ENCODE peak calls at places on chromosomes 7 and 10, in six cellular contexts. Y is cardiac fibroblast; Q is spleen; I is astrocyte of the cerebellum; C is stimulated activated CD4-positive, alpha-beta T cell treated with anti-CD3 and anti-CD28 coated beads, Interleukin-4, amount 100 ng/mL, for 1 hour; G is activated gamma-delta T cell treated with Interleukin-2 at 50 U/mL for 16 hours. K is an unnamed sample.

GRCh38 chr10:48509061-48509772 is 95.7 kb downstream of the ARHGAP22 start:
- DNase-seq in G (no peak), Q (no peak), Y (no peak), I (no peak), C (no peak), K (no peak)

GRCh38 chr7:36736827-36737211 is 12.5 kb upstream of the AOAH start:
- DNase-seq in C (no peak), I (no peak), Q (peak), Y (no peak), G (no peak), K (no peak)

GRCh38 chr7:151517601-151518104 is 2.0 kb downstream of the RHEB start:
- DNase-seq in C (no peak), Y (peak), I (no peak), Q (no peak), G (no peak), K (no peak)

GRCh38 chr7:20407585-20408466 is 77.1 kb downstream of the ITGB8 start:
- DNase-seq in I (no peak), Q (no peak), G (no peak), Y (peak), C (no peak), K (peak)

GRCh38 chr7:94169682-94170081 is 165.5 kb upstream of the BET1 start:
- DNase-seq in I (no peak), G (no peak), Y (no peak), C (no peak), Q (no peak), K (no peak)

GRCh38 chr7:100467638-100468373 is 3.7 kb upstream of the SPACDR start:
- DNase-seq in G (no peak), Y (no peak), I (no peak), C (no peak), Q (peak), K (no peak)

GRCh38 chr10:97891497-97892167 is 42.0 kb downstream of the GOLGA7B start:
- DNase-seq in Q (peak), C (no peak), I (no peak), Y (no peak), G (no peak), K (no peak)

GRCh38 chr10:120586471-120586872 is 129.4 kb downstream of the PLPP4 start:
- DNase-seq in I (peak), G (no peak), Y (peak), Q (no peak), C (no peak), K (no peak)

GRCh38 chr7:153432056-153432455 is 620.1 kb upstream of the DPP6 start:
- DNase-seq in Y (no peak), I (no peak), G (no peak), C (no peak), Q (no peak), K (no peak)

GRCh38 chr7:157723205-157723604 is 386.4 kb downstream of the DNAJB6 start:
- DNase-seq in Y (no peak), C (no peak), Q (no peak), I (no peak), G (no peak), K (no peak)

GRCh38 chr10:68155615-68156205 is 46.4 kb downstream of the MYPN start:
- DNase-seq in Q (no peak), I (no peak), C (no peak), Y (peak), G (no peak), K (no peak)

GRCh38 chr7:111438369-111439289 is 123.7 kb downstream of the IMMP2L start:
- DNase-seq in G (no peak), Q (no peak), C (no peak), I (peak), Y (peak), K (no peak)

GRCh38 chr10:82668266-82668665 is 793.3 kb downstream of the NRG3 start:
- DNase-seq in C (no peak), I (no peak), Y (peak), G (no peak), Q (no peak), K (no peak)

GRCh38 chr10:44975487-44976331 is 2.9 kb downstream of the DEPP1 start:
- DNase-seq in Y (peak), Q (peak), C (no peak), G (no peak), I (no peak), K (peak)

GRCh38 chr7:86645174-86645566 is 1.5 kb downstream of the GRM3 start:
- DNase-seq in G (no peak), Y (no peak), Q (no peak), I (no peak), C (no peak), K (no peak)

GRCh38 chr7:115827305-115828045 is 203.1 kb downstream of the TFEC start:
- DNase-seq in I (no peak), C (no peak), Q (no peak), Y (no peak), G (no peak), K (no peak)

GRCh38 chr7:116571037-116571436 is 46.2 kb downstream of the CAV1 start:
- DNase-seq in G (no peak), Y (peak), Q (no peak), C (no peak), I (peak), K (no peak)

GRCh38 chr7:141511370-141512335 is 39.6 kb upstream of the AGK start:
- DNase-seq in Q (no peak), G (no peak), Y (no peak), I (no peak), C (no peak), K (no peak)

GRCh38 chr7:120981888-120982615 is 6.5 kb upstream of the CPED1 start:
- DNase-seq in Y (peak), Q (no peak), G (no peak), I (peak), C (no peak), K (no peak)

GRCh38 chr7:123303926-123304325 is 104.2 kb upstream of the SLC13A1 start:
- DNase-seq in I (no peak), Q (no peak), Y (no peak), G (no peak), C (no peak), K (no peak)

GRCh38 chr10:102230861-102231356 is 4.8 kb downstream of the ELOVL3 start:
- DNase-seq in I (no peak), C (peak), Q (peak), Y (peak), G (peak), K (no peak)

GRCh38 chr7:87564290-87564963 is 36.3 kb downstream of the ABCB1 start:
- DNase-seq in Q (no peak), I (no peak), C (peak), G (peak), Y (peak), K (peak)

GRCh38 chr7:96327429-96327828 is 5.5 kb upstream of the SLC25A13 start:
- DNase-seq in Y (no peak), C (no peak), G (no peak), Q (no peak), I (no peak), K (peak)